ENCODE peak calls at places on chromosomes 11 and 22, in six cellular contexts. C, X, I, D, S and P are unnamed samples.

GRCh38 chr22:49934144-49934890 is 15.9 kb downstream of the CRELD2 start:
- DNase-seq in X (no peak), S (no peak), I (peak), D (peak), C (no peak), P (no peak)

GRCh38 chr22:32584650-32585049 is 110.0 kb downstream of the FBXO7 start:
- DNase-seq in C (no peak), X (no peak), D (no peak), I (peak), S (no peak), P (no peak)

GRCh38 chr22:45777046-45777851 is 105.6 kb downstream of the ATXN10 start:
- DNase-seq in C (no peak), I (no peak), X (no peak), S (no peak), D (no peak), P (no peak)

GRCh38 chr11:19216709-19217374 is 15.1 kb upstream of the CSRP3 start:
- DNase-seq in S (no peak), I (no peak), D (no peak), C (no peak), X (no peak), P (no peak)

GRCh38 chr11:8081591-8082021 is 595 bp downstream of the TUB start:
- DNase-seq in C (no peak), D (no peak), S (no peak), X (no peak), I (no peak), P (no peak)

GRCh38 chr11:6586434-6587359 is 16.7 kb downstream of the RRP8 start:
- DNase-seq in S (no peak), X (peak), D (no peak), C (no peak), I (no peak), P (no peak)

GRCh38 chr22:29224859-29225410 is 19.2 kb downstream of the EMID1 start:
- DNase-seq in I (no peak), C (no peak), S (no peak), X (no peak), D (no peak), P (no peak)

GRCh38 chr22:30351226-30351625 is 5.5 kb downstream of the SF3A1 start:
- DNase-seq in X (no peak), I (no peak), S (no peak), C (no peak), D (no peak), P (no peak)

GRCh38 chr11:104028476-104028875 is 8.0 kb upstream of the DDI1 start:
- DNase-seq in X (no peak), I (no peak), S (no peak), D (no peak), C (no peak), P (no peak)

GRCh38 chr22:41286639-41287091 is 678 bp upstream of the RANGAP1 start:
- DNase-seq in X (no peak), S (no peak), I (peak), C (no peak), D (peak), P (peak)

GRCh38 chr11:12842933-12843636 is 166.0 kb upstream of the RASSF10 start:
- DNase-seq in X (no peak), S (no peak), C (no peak), I (no peak), D (no peak), P (no peak)

GRCh38 chr11:112613051-112613972 is 347.9 kb upstream of the NCAM1 start:
- DNase-seq in X (no peak), C (peak), S (no peak), I (no peak), D (peak), P (no peak)

GRCh38 chr11:12150831-12151382 is 40.5 kb downstream of the MICAL2 start:
- DNase-seq in X (no peak), I (no peak), D (no peak), S (no peak), C (no peak), P (no peak)

GRCh38 chr11:88206746-88207145 is 31.5 kb upstream of the RAB38 start:
- DNase-seq in X (no peak), D (no peak), S (no peak), C (no peak), I (no peak), P (no peak)

GRCh38 chr22:29609139-29609538 is 5.7 kb downstream of the NF2 start:
- DNase-seq in I (no peak), X (no peak), S (no peak), D (no peak), C (no peak), P (no peak)

GRCh38 chr11:92141725-92142124 is 82.9 kb upstream of the FAT3 start:
- DNase-seq in D (no peak), I (no peak), X (no peak), S (no peak), C (no peak), P (no peak)

GRCh38 chr11:122192634-122193245 is 76.7 kb upstream of the BLID start:
- DNase-seq in S (peak), I (no peak), C (no peak), D (no peak), X (no peak), P (no peak)

GRCh38 chr11:96075532-96075959 is 151.6 kb upstream of the MTMR2 start:
- DNase-seq in D (no peak), X (no peak), I (no peak), S (no peak), C (no peak), P (no peak)

GRCh38 chr11:36564376-36565032 is 3.3 kb upstream of the RAG1 start:
- DNase-seq in C (peak), S (peak), X (no peak), D (peak), I (peak), P (no peak)

GRCh38 chr22:33866521-33866920 is 53.8 kb downstream of the LARGE1 start:
- DNase-seq in S (no peak), C (no peak), X (no peak), D (no peak), I (no peak), P (no peak)

GRCh38 chr11:89491141-89491690 is at the start of gene NOX4:
- DNase-seq in C (no peak), I (peak), X (no peak), S (no peak), D (no peak), P (no peak)

GRCh38 chr11:6618117-6619020 is 853 bp downstream of the TPP1 start:
- DNase-seq in S (peak), I (peak), X (no peak), C (no peak), D (no peak), P (no peak)

GRCh38 chr22:35322126-35322525 is 22.4 kb downstream of the TOM1 start:
- DNase-seq in X (no peak), S (no peak), I (no peak), D (no peak), C (no peak), P (no peak)

GRCh38 chr11:13297917-13298356 is 20.3 kb downstream of the BMAL1 start:
- DNase-seq in S (no peak), C (no peak), D (no peak), X (no peak), I (no peak), P (no peak)

GRCh38 chr11:17864478-17864941 is 129.9 kb downstream of the KCNC1 start:
- DNase-seq in I (no peak), C (no peak), X (no peak), D (no peak), S (no peak), P (no peak)

GRCh38 chr11:35615911-35616900 is 2.1 kb upstream of the FJX1 start:
- DNase-seq in D (no peak), S (no peak), X (peak), I (peak), C (no peak), P (no peak)

GRCh38 chr22:36819112-36819511 is 2.3 kb upstream of the PVALB start:
- DNase-seq in C (no peak), X (no peak), D (no peak), I (no peak), S (no peak), P (no peak)

GRCh38 chr22:40635940-40636379 is 559 bp downstream of the MRTFA start:
- DNase-seq in C (no peak), X (no peak), S (no peak), I (no peak), D (peak), P (no peak)

GRCh38 chr11:133921026-133921425 is 35.7 kb downstream of the IGSF9B start:
- DNase-seq in C (no peak), I (no peak), D (no peak), S (no peak), X (no peak), P (no peak)

GRCh38 chr11:44728491-44728910 is 1.7 kb downstream of the TSPAN18 start:
- DNase-seq in I (no peak), X (no peak), C (no peak), D (no peak), S (no peak), P (no peak)

GRCh38 chr11:111944651-111945051 is 7.5 kb downstream of the DIXDC1 start:
- DNase-seq in S (peak), I (no peak), X (no peak), D (no peak), C (no peak), P (no peak)

GRCh38 chr11:8241373-8242112 is 22.1 kb downstream of the LMO1 start:
- DNase-seq in I (no peak), S (no peak), D (no peak), X (no peak), C (no peak), P (no peak)

GRCh38 chr22:43197271-43197941 is 10.5 kb upstream of the TTLL12 start:
- DNase-seq in D (no peak), I (no peak), S (no peak), C (no peak), X (no peak), P (no peak)

GRCh38 chr11:121802542-121802941 is 313.5 kb downstream of the BLID start:
- DNase-seq in S (no peak), C (no peak), I (no peak), D (no peak), X (no peak), P (no peak)

GRCh38 chr11:10934293-10934850 is 76.5 kb upstream of the ZBED5 start:
- DNase-seq in C (peak), D (no peak), I (no peak), S (no peak), X (no peak), P (no peak)
- H3K4me3 ChIP-seq in C (peak), D (peak), I (peak), S (peak), X (peak), P (peak)

GRCh38 chr22:21791635-21792625 is 56.3 kb upstream of the YPEL1 start:
- DNase-seq in C (no peak), D (no peak), X (no peak), S (no peak), I (no peak), P (peak)
- TF ChIP-seq CTCF in C (no peak), D (no peak), X (no peak), S (no peak), I (no peak), P (no peak)

GRCh38 chr22:47192651-47193437 is 430.4 kb downstream of the TBC1D22A start:
- DNase-seq in D (no peak), I (no peak), X (peak), C (peak), S (no peak), P (no peak)
- H3K4me3 ChIP-seq in D (no peak), I (no peak), X (no peak), C (no peak), S (no peak), P (no peak)

GRCh38 chr11:119055901-119056300 is 1.1 kb downstream of the HYOU1 start:
- DNase-seq in S (no peak), I (no peak), X (no peak), C (peak), D (no peak), P (no peak)
- TF ChIP-seq CTCF in S (peak), I (no peak), X (no peak), C (no peak), D (no peak), P (no peak)

GRCh38 chr11:1772270-1773130 is 8.8 kb upstream of the CTSD start:
- DNase-seq in C (peak), S (peak), D (no peak), X (peak), I (peak), P (no peak)
- H3K4me3 ChIP-seq in C (peak), S (peak), D (no peak), X (no peak), I (no peak), P (no peak)

DNA sequence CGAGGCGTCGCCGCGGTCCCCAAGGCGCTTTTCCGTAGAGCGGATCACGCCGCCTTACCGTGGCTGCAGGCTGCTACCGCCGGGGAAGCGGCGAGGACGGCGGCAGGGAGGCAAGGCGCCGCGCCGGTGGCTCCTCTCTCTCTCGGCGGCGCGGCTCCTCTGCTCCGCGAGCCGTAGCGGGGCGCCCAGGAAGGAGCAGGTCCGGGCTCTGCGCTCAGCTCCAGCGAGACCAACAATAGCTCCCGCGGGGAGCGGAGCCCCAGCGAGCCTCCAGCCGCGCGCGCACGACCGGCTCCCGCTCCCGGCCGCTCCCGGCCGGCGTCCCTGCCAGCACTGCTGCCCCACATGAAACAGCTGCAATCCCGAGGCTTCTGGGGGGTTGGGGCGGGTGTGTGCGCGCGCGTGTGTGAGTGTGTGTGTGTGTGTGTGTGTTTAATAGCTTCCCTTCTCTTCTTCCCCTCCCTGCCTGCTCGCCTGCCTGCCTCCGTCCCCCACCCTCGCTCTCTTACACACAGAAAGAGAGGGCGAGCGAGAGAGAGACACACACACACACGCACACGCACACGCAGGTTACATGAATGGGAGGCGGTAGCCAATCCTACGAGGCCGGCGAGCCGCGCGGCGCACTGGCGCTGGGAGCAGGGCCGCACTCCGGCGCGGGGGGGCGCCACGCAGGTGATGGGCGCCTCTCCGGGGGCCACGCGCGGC is at the start of gene TENM4:
- DNase-seq in S (peak), X (peak), I (peak), D (no peak), C (no peak), P (no peak)
- TF ChIP-seq CTCF in S (no peak), X (peak), I (peak), D (no peak), C (no peak), P (peak)

GRCh38 chr22:39315389-39315788 is 4.0 kb downstream of the RPL3 start:
- DNase-seq in S (no peak), I (no peak), C (no peak), X (no peak), D (no peak), P (no peak)

GRCh38 chr22:39312410-39312809 is 7.0 kb downstream of the RPL3 start:
- DNase-seq in S (no peak), C (no peak), I (no peak), X (no peak), D (no peak), P (no peak)

GRCh38 chr22:39316440-39317083 is 2.9 kb downstream of the RPL3 start:
- DNase-seq in I (peak), D (peak), S (peak), X (peak), C (peak), P (no peak)

GRCh38 chr22:39313258-39314001 is 6.0 kb downstream of the RPL3 start:
- DNase-seq in D (no peak), X (no peak), C (no peak), I (no peak), S (no peak), P (no peak)

GRCh38 chr22:39314251-39314971 is 5.0 kb downstream of the RPL3 start:
- DNase-seq in I (no peak), S (no peak), D (no peak), X (no peak), C (no peak), P (no peak)
- H3K4me3 ChIP-seq in I (no peak), S (no peak), D (peak), X (no peak), C (no peak), P (no peak)

DNA sequence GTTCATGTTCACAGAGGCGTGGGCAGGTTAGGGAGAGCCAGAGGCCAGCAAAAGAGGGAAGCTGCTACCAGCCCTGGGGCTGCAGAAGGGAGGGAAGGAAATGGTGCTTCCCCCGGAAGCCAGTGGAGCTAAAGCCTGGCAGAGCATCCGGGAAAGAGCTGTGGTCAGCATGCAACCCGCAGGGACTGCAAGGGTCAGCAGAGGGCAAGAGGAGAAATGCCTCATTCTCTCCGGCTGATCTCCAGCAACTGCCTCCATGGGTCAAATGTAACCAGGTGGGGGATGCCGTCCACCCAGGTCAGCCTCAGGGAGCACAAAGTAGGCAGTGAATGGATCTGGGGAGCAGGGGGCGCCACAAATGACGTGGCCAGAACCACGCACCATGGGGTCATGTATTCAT is 36.9 kb upstream of the PRR5 start:
- DNase-seq in C (no peak), D (no peak), S (no peak), I (no peak), X (no peak), P (no peak)
- TF ChIP-seq CTCF in C (no peak), D (no peak), S (no peak), I (no peak), X (no peak), P (no peak)